ENCODE peak calls at places on chromosomes 5 and 9, in ten cellular contexts. One of them, this sample, is unnamed. For H3K9me3, the result is how much of the 10 kb centered on the place peaks cover.

GRCh38 chr9:76292246-76292645 is 102.0 kb downstream of the RFK start:
- ATAC-seq in gastrocnemius medialis: no peak
- ATAC-seq in GM12878: no peak
- ATAC-seq in upper lobe of left lung: no peak
- ATAC-seq in A549: no peak
- ATAC-seq in heart left ventricle: peak
- ATAC-seq in body of pancreas: no peak
- ATAC-seq in HCT116: no peak
- ATAC-seq in right lobe of liver: no peak
- ATAC-seq in IMR-90: peak
- ATAC-seq in this sample: peak

GRCh38 chr9:98222885-98223640 is 30.6 kb upstream of the CORO2A start:
- ATAC-seq in gastrocnemius medialis: no peak
- ATAC-seq in GM12878: no peak
- ATAC-seq in upper lobe of left lung: no peak
- ATAC-seq in A549: peak
- ATAC-seq in heart left ventricle: peak
- ATAC-seq in body of pancreas: peak
- ATAC-seq in HCT116: peak
- ATAC-seq in right lobe of liver: no peak
- ATAC-seq in IMR-90: peak
- ATAC-seq in this sample: no peak

GRCh38 chr5:119049824-119050449 is 20.9 kb upstream of the DMXL1 start:
- ATAC-seq in gastrocnemius medialis: no peak
- ATAC-seq in GM12878: no peak
- ATAC-seq in upper lobe of left lung: no peak
- ATAC-seq in A549: no peak
- ATAC-seq in heart left ventricle: no peak
- ATAC-seq in body of pancreas: no peak
- ATAC-seq in HCT116: no peak
- ATAC-seq in right lobe of liver: no peak
- ATAC-seq in IMR-90: peak
- ATAC-seq in this sample: no peak

GRCh38 chr5:35212006-35212982 is 18.0 kb downstream of the PRLR start:
- ATAC-seq in gastrocnemius medialis: no peak
- ATAC-seq in GM12878: peak
- ATAC-seq in upper lobe of left lung: no peak
- ATAC-seq in A549: no peak
- ATAC-seq in heart left ventricle: no peak
- ATAC-seq in body of pancreas: no peak
- ATAC-seq in HCT116: no peak
- ATAC-seq in right lobe of liver: no peak
- ATAC-seq in IMR-90: no peak
- ATAC-seq in this sample: no peak

GRCh38 chr9:93466416-93467061 is 13.2 kb upstream of the FAM120AOS start:
- ATAC-seq in gastrocnemius medialis: peak
- ATAC-seq in GM12878: peak
- ATAC-seq in upper lobe of left lung: no peak
- ATAC-seq in A549: peak
- ATAC-seq in heart left ventricle: no peak
- ATAC-seq in body of pancreas: no peak
- ATAC-seq in HCT116: no peak
- ATAC-seq in right lobe of liver: peak
- ATAC-seq in IMR-90: no peak
- ATAC-seq in this sample: no peak

GRCh38 chr9:16879416-16879815 is 8.9 kb upstream of the BNC2 start:
- ATAC-seq in gastrocnemius medialis: no peak
- ATAC-seq in GM12878: peak
- ATAC-seq in upper lobe of left lung: no peak
- ATAC-seq in A549: no peak
- ATAC-seq in heart left ventricle: no peak
- ATAC-seq in body of pancreas: no peak
- ATAC-seq in HCT116: no peak
- ATAC-seq in right lobe of liver: no peak
- ATAC-seq in IMR-90: peak
- ATAC-seq in this sample: no peak

GRCh38 chr9:68895741-68896478 is 118.0 kb downstream of the PRKACG start:
- ATAC-seq in gastrocnemius medialis: no peak
- ATAC-seq in GM12878: peak
- ATAC-seq in upper lobe of left lung: no peak
- ATAC-seq in A549: no peak
- ATAC-seq in heart left ventricle: no peak
- ATAC-seq in body of pancreas: peak
- ATAC-seq in HCT116: no peak
- ATAC-seq in right lobe of liver: no peak
- ATAC-seq in IMR-90: no peak
- ATAC-seq in this sample: no peak

GRCh38 chr5:1507016-1507375 is 16.8 kb downstream of the LPCAT1 start:
- ATAC-seq in gastrocnemius medialis: no peak
- ATAC-seq in GM12878: no peak
- ATAC-seq in upper lobe of left lung: no peak
- ATAC-seq in A549: no peak
- ATAC-seq in heart left ventricle: no peak
- ATAC-seq in body of pancreas: no peak
- ATAC-seq in HCT116: no peak
- ATAC-seq in right lobe of liver: no peak
- ATAC-seq in IMR-90: no peak
- ATAC-seq in this sample: no peak

GRCh38 chr9:69834591-69835184 is 14.1 kb downstream of the CFAP95 start:
- ATAC-seq in gastrocnemius medialis: no peak
- ATAC-seq in GM12878: no peak
- ATAC-seq in upper lobe of left lung: no peak
- ATAC-seq in A549: no peak
- ATAC-seq in heart left ventricle: no peak
- ATAC-seq in body of pancreas: no peak
- ATAC-seq in HCT116: no peak
- ATAC-seq in right lobe of liver: no peak
- ATAC-seq in IMR-90: no peak
- ATAC-seq in this sample: no peak

GRCh38 chr5:73996181-73996770 is 370.3 kb downstream of the ARHGEF28 start:
- ATAC-seq in gastrocnemius medialis: no peak
- ATAC-seq in GM12878: no peak
- ATAC-seq in upper lobe of left lung: no peak
- ATAC-seq in A549: no peak
- ATAC-seq in heart left ventricle: no peak
- ATAC-seq in body of pancreas: no peak
- ATAC-seq in HCT116: no peak
- ATAC-seq in right lobe of liver: no peak
- ATAC-seq in IMR-90: no peak
- ATAC-seq in this sample: no peak

GRCh38 chr5:134463991-134464760 is 52.5 kb upstream of the CDKN2AIPNL start:
- ATAC-seq in gastrocnemius medialis: no peak
- ATAC-seq in GM12878: no peak
- ATAC-seq in upper lobe of left lung: no peak
- ATAC-seq in A549: no peak
- ATAC-seq in heart left ventricle: no peak
- ATAC-seq in body of pancreas: no peak
- ATAC-seq in HCT116: no peak
- ATAC-seq in right lobe of liver: no peak
- ATAC-seq in IMR-90: no peak
- ATAC-seq in this sample: no peak

GRCh38 chr5:134467231-134467630 is 55.5 kb upstream of the CDKN2AIPNL start:
- ATAC-seq in gastrocnemius medialis: no peak
- ATAC-seq in GM12878: no peak
- ATAC-seq in upper lobe of left lung: no peak
- ATAC-seq in A549: no peak
- ATAC-seq in heart left ventricle: no peak
- ATAC-seq in body of pancreas: no peak
- ATAC-seq in HCT116: no peak
- ATAC-seq in right lobe of liver: no peak
- ATAC-seq in IMR-90: no peak
- ATAC-seq in this sample: no peak

GRCh38 chr5:134465856-134466240 is 54.2 kb upstream of the CDKN2AIPNL start:
- ATAC-seq in gastrocnemius medialis: peak
- ATAC-seq in GM12878: peak
- ATAC-seq in upper lobe of left lung: peak
- ATAC-seq in A549: peak
- ATAC-seq in heart left ventricle: peak
- ATAC-seq in body of pancreas: peak
- ATAC-seq in HCT116: peak
- ATAC-seq in right lobe of liver: peak
- ATAC-seq in IMR-90: peak
- ATAC-seq in this sample: peak

GRCh38 chr5:134464988-134465855 is 53.5 kb upstream of the CDKN2AIPNL start:
- ATAC-seq in gastrocnemius medialis: peak
- ATAC-seq in GM12878: peak
- ATAC-seq in upper lobe of left lung: no peak
- ATAC-seq in A549: peak
- ATAC-seq in heart left ventricle: no peak
- ATAC-seq in body of pancreas: no peak
- ATAC-seq in HCT116: peak
- ATAC-seq in right lobe of liver: peak
- ATAC-seq in IMR-90: no peak
- ATAC-seq in this sample: no peak

GRCh38 chr5:134466241-134467069 is 54.8 kb upstream of the CDKN2AIPNL start:
- ATAC-seq in gastrocnemius medialis: peak
- ATAC-seq in GM12878: peak
- ATAC-seq in upper lobe of left lung: peak
- ATAC-seq in A549: peak
- ATAC-seq in heart left ventricle: peak
- ATAC-seq in body of pancreas: peak
- ATAC-seq in HCT116: peak
- ATAC-seq in right lobe of liver: peak
- ATAC-seq in IMR-90: peak
- ATAC-seq in this sample: peak
- TF ChIP-seq POLR2A in gastrocnemius medialis: peak
- TF ChIP-seq POLR2A in GM12878: no peak
- TF ChIP-seq POLR2A in upper lobe of left lung: peak
- TF ChIP-seq POLR2A in A549: peak
- TF ChIP-seq POLR2A in heart left ventricle: peak
- TF ChIP-seq POLR2A in body of pancreas: peak
- TF ChIP-seq POLR2A in HCT116: peak
- TF ChIP-seq POLR2A in right lobe of liver: no peak
- TF ChIP-seq POLR2A in IMR-90: no peak
- TF ChIP-seq POLR2A in this sample: peak

GRCh38 chr5:94021246-94021645 is 279.8 kb upstream of the POU5F2 start:
- ATAC-seq in gastrocnemius medialis: no peak
- ATAC-seq in GM12878: no peak
- ATAC-seq in upper lobe of left lung: no peak
- ATAC-seq in A549: peak
- ATAC-seq in heart left ventricle: peak
- ATAC-seq in body of pancreas: peak
- ATAC-seq in HCT116: peak
- ATAC-seq in right lobe of liver: peak
- ATAC-seq in IMR-90: peak
- ATAC-seq in this sample: no peak

DNA sequence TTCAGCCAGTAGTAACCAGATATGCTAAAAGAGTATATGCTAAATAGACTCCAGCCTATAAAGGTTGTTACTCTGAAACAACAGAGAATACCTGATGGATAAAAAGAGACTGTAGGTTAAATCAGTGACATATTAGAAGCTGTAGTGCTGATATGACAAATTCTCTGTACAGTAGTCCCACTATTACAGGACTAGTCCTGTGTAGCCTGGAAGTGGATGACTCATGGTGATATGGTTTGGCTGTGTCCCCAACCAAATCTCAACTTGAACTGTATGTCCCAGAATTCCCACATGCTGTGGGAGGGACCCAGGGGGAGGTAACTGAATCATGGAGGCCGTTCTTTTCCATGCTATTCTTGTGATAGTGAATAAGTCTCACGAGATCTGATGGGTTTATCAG is 276.2 kb upstream of the POU5F2 start:
- ATAC-seq in gastrocnemius medialis: no peak
- ATAC-seq in GM12878: no peak
- ATAC-seq in upper lobe of left lung: no peak
- ATAC-seq in A549: no peak
- ATAC-seq in heart left ventricle: no peak
- ATAC-seq in body of pancreas: no peak
- ATAC-seq in HCT116: no peak
- ATAC-seq in right lobe of liver: no peak
- ATAC-seq in IMR-90: no peak
- ATAC-seq in this sample: no peak
- H3K9me3 ChIP-seq in gastrocnemius medialis: under half
- H3K9me3 ChIP-seq in GM12878: under half
- H3K9me3 ChIP-seq in upper lobe of left lung: under half
- H3K9me3 ChIP-seq in A549: under half
- H3K9me3 ChIP-seq in heart left ventricle: under half
- H3K9me3 ChIP-seq in body of pancreas: under half
- H3K9me3 ChIP-seq in HCT116: under half
- H3K9me3 ChIP-seq in right lobe of liver: under half
- H3K9me3 ChIP-seq in IMR-90: under half
- H3K9me3 ChIP-seq in this sample: under half

GRCh38 chr9:134326754-134327526 is 685 bp downstream of the RXRA start:
- ATAC-seq in gastrocnemius medialis: no peak
- ATAC-seq in GM12878: peak
- ATAC-seq in upper lobe of left lung: no peak
- ATAC-seq in A549: peak
- ATAC-seq in heart left ventricle: no peak
- ATAC-seq in body of pancreas: no peak
- ATAC-seq in HCT116: peak
- ATAC-seq in right lobe of liver: no peak
- ATAC-seq in IMR-90: peak
- ATAC-seq in this sample: no peak

GRCh38 chr9:134324359-134325095 is 1.7 kb upstream of the RXRA start:
- ATAC-seq in gastrocnemius medialis: no peak
- ATAC-seq in GM12878: no peak
- ATAC-seq in upper lobe of left lung: no peak
- ATAC-seq in A549: no peak
- ATAC-seq in heart left ventricle: no peak
- ATAC-seq in body of pancreas: no peak
- ATAC-seq in HCT116: peak
- ATAC-seq in right lobe of liver: no peak
- ATAC-seq in IMR-90: no peak
- ATAC-seq in this sample: no peak

GRCh38 chr9:134327671-134328231 is 1.5 kb downstream of the RXRA start:
- ATAC-seq in gastrocnemius medialis: no peak
- ATAC-seq in GM12878: no peak
- ATAC-seq in upper lobe of left lung: no peak
- ATAC-seq in A549: no peak
- ATAC-seq in heart left ventricle: no peak
- ATAC-seq in body of pancreas: no peak
- ATAC-seq in HCT116: no peak
- ATAC-seq in right lobe of liver: no peak
- ATAC-seq in IMR-90: no peak
- ATAC-seq in this sample: no peak

GRCh38 chr9:134325096-134325812 is 1.0 kb upstream of the RXRA start:
- ATAC-seq in gastrocnemius medialis: peak
- ATAC-seq in GM12878: no peak
- ATAC-seq in upper lobe of left lung: no peak
- ATAC-seq in A549: peak
- ATAC-seq in heart left ventricle: peak
- ATAC-seq in body of pancreas: peak
- ATAC-seq in HCT116: peak
- ATAC-seq in right lobe of liver: peak
- ATAC-seq in IMR-90: peak
- ATAC-seq in this sample: peak

GRCh38 chr9:134325813-134326753 is at the start of gene RXRA:
- ATAC-seq in gastrocnemius medialis: peak
- ATAC-seq in GM12878: peak
- ATAC-seq in upper lobe of left lung: peak
- ATAC-seq in A549: peak
- ATAC-seq in heart left ventricle: peak
- ATAC-seq in body of pancreas: peak
- ATAC-seq in HCT116: peak
- ATAC-seq in right lobe of liver: peak
- ATAC-seq in IMR-90: peak
- ATAC-seq in this sample: peak
- TF ChIP-seq POLR2A in gastrocnemius medialis: peak
- TF ChIP-seq POLR2A in GM12878: no peak
- TF ChIP-seq POLR2A in upper lobe of left lung: peak
- TF ChIP-seq POLR2A in A549: peak
- TF ChIP-seq POLR2A in heart left ventricle: peak
- TF ChIP-seq POLR2A in body of pancreas: peak
- TF ChIP-seq POLR2A in HCT116: peak
- TF ChIP-seq POLR2A in right lobe of liver: peak
- TF ChIP-seq POLR2A in IMR-90: peak
- TF ChIP-seq POLR2A in this sample: peak

GRCh38 chr9:4195285-4195684 is 104.6 kb downstream of the GLIS3 start:
- ATAC-seq in gastrocnemius medialis: no peak
- ATAC-seq in GM12878: no peak
- ATAC-seq in upper lobe of left lung: no peak
- ATAC-seq in A549: no peak
- ATAC-seq in heart left ventricle: no peak
- ATAC-seq in body of pancreas: no peak
- ATAC-seq in HCT116: no peak
- ATAC-seq in right lobe of liver: no peak
- ATAC-seq in IMR-90: no peak
- ATAC-seq in this sample: no peak
- H3K9me3 ChIP-seq in gastrocnemius medialis: under half
- H3K9me3 ChIP-seq in GM12878: under half
- H3K9me3 ChIP-seq in upper lobe of left lung: under half
- H3K9me3 ChIP-seq in A549: under half
- H3K9me3 ChIP-seq in heart left ventricle: under half
- H3K9me3 ChIP-seq in body of pancreas: under half
- H3K9me3 ChIP-seq in HCT116: under half
- H3K9me3 ChIP-seq in right lobe of liver: under half
- H3K9me3 ChIP-seq in IMR-90: under half
- H3K9me3 ChIP-seq in this sample: under half